ENCODE peak calls at places on chromosome 5, in four cellular contexts. X, U, A and P are unnamed samples. For H3K36me3 and H3K4me1, the result is how much of the 10 kb centered on the place peaks cover.

GRCh38 chr5:54212331-54212730 is 98.0 kb downstream of the ARL15 start:
- DNase-seq in X (no peak), U (no peak), A (no peak), P (no peak)

GRCh38 chr5:54610197-54610898 is 92.8 kb downstream of the SNX18 start:
- DNase-seq in X (no peak), U (no peak), A (no peak), P (no peak)

GRCh38 chr5:146345578-146346366 is 7.1 kb downstream of the POU4F3 start:
- DNase-seq in X (no peak), U (no peak), A (no peak), P (no peak)

GRCh38 chr5:141734501-141735231 is 52.6 kb upstream of the ARAP3 start:
- DNase-seq in X (no peak), U (no peak), A (no peak), P (no peak)

GRCh38 chr5:72226950-72227349 is 93.1 kb downstream of the MRPS27 start:
- DNase-seq in X (no peak), U (no peak), A (no peak), P (no peak)

GRCh38 chr5:96336351-96336985 is 96.6 kb downstream of the PCSK1 start:
- DNase-seq in X (no peak), U (no peak), A (peak), P (no peak)

GRCh38 chr5:50975840-50976239 is 309.4 kb downstream of the PARP8 start:
- DNase-seq in X (no peak), U (no peak), A (no peak), P (no peak)

GRCh38 chr5:22889714-22890113 is 36.6 kb upstream of the CDH12 start:
- DNase-seq in X (no peak), U (no peak), A (no peak), P (no peak)

GRCh38 chr5:146878471-146879172 is at the start of gene PPP2R2B:
- DNase-seq in X (peak), U (no peak), A (peak), P (peak)

GRCh38 chr5:22250528-22250927 is 602.6 kb downstream of the CDH12 start:
- DNase-seq in X (no peak), U (no peak), A (no peak), P (no peak)

GRCh38 chr5:16754621-16755020 is 137.8 kb upstream of the RETREG1 start:
- DNase-seq in X (no peak), U (no peak), A (no peak), P (no peak)

GRCh38 chr5:134511796-134512660 is 13.4 kb upstream of the JADE2 start:
- DNase-seq in X (peak), U (peak), A (peak), P (peak)

GRCh38 chr5:79702606-79703380 is 13.2 kb downstream of the CMYA5 start:
- DNase-seq in X (no peak), U (no peak), A (peak), P (no peak)

GRCh38 chr5:171957591-171958251 is 48.7 kb downstream of the FBXW11 start:
- DNase-seq in X (no peak), U (no peak), A (no peak), P (no peak)

DNA sequence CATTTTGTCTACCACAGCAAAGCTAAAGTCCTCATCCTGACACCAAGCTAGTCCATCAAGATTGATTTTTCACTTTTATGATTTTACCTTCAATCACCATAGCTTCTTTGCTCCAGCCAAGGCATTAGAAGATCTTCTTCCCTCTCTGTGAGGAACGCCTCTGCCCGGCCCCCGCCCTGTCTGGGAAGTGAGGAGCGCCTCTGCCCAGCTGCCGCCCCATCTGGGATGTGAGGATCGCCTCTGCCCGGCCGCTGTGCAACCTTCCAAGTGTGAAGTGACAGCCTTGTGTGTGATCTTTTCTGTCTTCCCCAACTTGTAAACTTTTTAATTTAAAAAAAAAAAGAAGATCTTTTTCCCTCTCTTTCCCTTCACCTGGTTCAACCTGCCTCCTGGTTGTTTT is 210.5 kb upstream of the NREP start:
- DNase-seq in X (no peak), U (no peak), A (no peak), P (no peak)
- H3K36me3 ChIP-seq in X (under half), U (under half), A (under half), P (under half)

GRCh38 chr5:137148656-137149055 is 350.5 kb downstream of the SPOCK1 start:
- DNase-seq in X (no peak), U (no peak), A (no peak), P (no peak)

GRCh38 chr5:137145726-137146125 is 353.4 kb downstream of the SPOCK1 start:
- DNase-seq in X (no peak), U (no peak), A (no peak), P (no peak)

GRCh38 chr5:137146402-137146889 is 352.7 kb downstream of the SPOCK1 start:
- DNase-seq in X (peak), U (no peak), A (no peak), P (no peak)

GRCh38 chr5:137147346-137147745 is 351.8 kb downstream of the SPOCK1 start:
- DNase-seq in X (no peak), U (no peak), A (no peak), P (no peak)

GRCh38 chr5:137148128-137148527 is 351.0 kb downstream of the SPOCK1 start:
- DNase-seq in X (no peak), U (no peak), A (no peak), P (no peak)
- H3K4me1 ChIP-seq in X (under half), U (under half), A (under half), P (under half)

GRCh38 chr5:133405275-133406034 is 206.9 kb downstream of the FSTL4 start:
- DNase-seq in X (no peak), U (peak), A (no peak), P (no peak)
- H3K4me3 ChIP-seq in X (no peak), U (no peak), A (no peak), P (no peak)

GRCh38 chr5:138515571-138516275 is 27.3 kb downstream of the ETF1 start:
- DNase-seq in X (no peak), U (no peak), A (no peak), P (no peak)
- H3K36me3 ChIP-seq in X (under half), U (under half), A (half or more), P (half or more)

GRCh38 chr5:31939151-31939550 is 235.0 kb downstream of the GOLPH3 start:
- DNase-seq in X (no peak), U (no peak), A (no peak), P (no peak)

GRCh38 chr5:31937226-31937625 is 236.9 kb downstream of the GOLPH3 start:
- DNase-seq in X (no peak), U (no peak), A (no peak), P (no peak)

GRCh38 chr5:31935702-31936347 is 238.3 kb downstream of the GOLPH3 start:
- DNase-seq in X (no peak), U (no peak), A (peak), P (no peak)

GRCh38 chr5:31936699-31937098 is 237.4 kb downstream of the GOLPH3 start:
- DNase-seq in X (no peak), U (no peak), A (no peak), P (no peak)

GRCh38 chr5:31937703-31938102 is 236.4 kb downstream of the GOLPH3 start:
- DNase-seq in X (no peak), U (no peak), A (no peak), P (no peak)
- H3K4me1 ChIP-seq in X (under half), U (under half), A (under half), P (half or more)

GRCh38 chr5:127028822-127029457 is 1.4 kb downstream of the MARCHF3 start:
- DNase-seq in X (no peak), U (no peak), A (peak), P (no peak)
- H3K4me3 ChIP-seq in X (peak), U (peak), A (peak), P (peak)

GRCh38 chr5:14476791-14477435 is 104.7 kb upstream of the OTULINL start:
- DNase-seq in X (no peak), U (no peak), A (no peak), P (no peak)
- H3K36me3 ChIP-seq in X (under half), U (under half), A (half or more), P (half or more)